ENCODE peak calls at places on chromosomes 11 and 22, in nine cellular contexts. F is dorsolateral prefrontal cortex, O is heart right ventricle, Y is IMR-90, I is GM23338, C is vagina, A is pancreas, U is body of pancreas, Q is mammary epithelial cell. L is an unnamed sample.

GRCh38 chr11:111410951-111411350 is 31.9 kb upstream of the POU2AF1 start:
- DNase-seq in F (no peak), O (no peak), Y (no peak), I (no peak), C (no peak), A (no peak), U (no peak), Q (no peak), L (no peak)

GRCh38 chr22:43845981-43846380 is 16.3 kb downstream of the SULT4A1 start:
- DNase-seq in F (peak; percentile 35), O (no peak), Y (no peak), I (no peak), C (no peak), A (peak; percentile 5), U (no peak), Q (no peak), L (no peak)

GRCh38 chr11:71914127-71914526 is 14.3 kb downstream of the XNDC1N start:
- DNase-seq in F (no peak), O (no peak), Y (peak; percentile 54), I (no peak), C (no peak), A (no peak), U (no peak), Q (no peak), L (no peak)

GRCh38 chr11:61509058-61510029 is 795 bp downstream of the LRRC10B start:
- DNase-seq in F (peak; percentile 64), O (peak; percentile 76), Y (peak; percentile 69), I (peak; percentile 92), C (no peak), A (peak; percentile 72), U (peak; percentile 77), Q (peak; percentile 84), L (no peak)

GRCh38 chr11:39385911-39386310 is 2073.5 kb downstream of the LRRC4C start:
- DNase-seq in F (no peak), O (no peak), Y (no peak), I (no peak), C (no peak), A (no peak), U (no peak), Q (no peak), L (no peak)

GRCh38 chr11:124837491-124837856 is 27.8 kb upstream of the ROBO3 start:
- DNase-seq in F (no peak), O (no peak), Y (peak; percentile 90), I (peak; percentile 88), C (peak; percentile 77), A (no peak), U (peak; percentile 14), Q (peak; percentile 71), L (no peak)

GRCh38 chr11:63142459-63142858 is 1.6 kb downstream of the SLC22A24 start:
- DNase-seq in F (no peak), O (no peak), Y (no peak), I (no peak), C (no peak), A (no peak), U (no peak), Q (no peak), L (no peak)

GRCh38 chr11:5129457-5129877 is 8.7 kb downstream of the OR52A5 start:
- DNase-seq in F (no peak), O (no peak), Y (peak; percentile 36), I (no peak), C (no peak), A (no peak), U (no peak), Q (no peak), L (no peak)

GRCh38 chr11:17434108-17434507 is 42.5 kb downstream of the ABCC8 start:
- DNase-seq in F (no peak), O (no peak), Y (no peak), I (no peak), C (no peak), A (no peak), U (no peak), Q (no peak), L (no peak)

GRCh38 chr11:114315749-114316368 is 19.7 kb downstream of the NNMT start:
- DNase-seq in F (no peak), O (no peak), Y (no peak), I (peak; percentile 35), C (no peak), A (no peak), U (peak; percentile 75), Q (no peak), L (no peak)

DNA sequence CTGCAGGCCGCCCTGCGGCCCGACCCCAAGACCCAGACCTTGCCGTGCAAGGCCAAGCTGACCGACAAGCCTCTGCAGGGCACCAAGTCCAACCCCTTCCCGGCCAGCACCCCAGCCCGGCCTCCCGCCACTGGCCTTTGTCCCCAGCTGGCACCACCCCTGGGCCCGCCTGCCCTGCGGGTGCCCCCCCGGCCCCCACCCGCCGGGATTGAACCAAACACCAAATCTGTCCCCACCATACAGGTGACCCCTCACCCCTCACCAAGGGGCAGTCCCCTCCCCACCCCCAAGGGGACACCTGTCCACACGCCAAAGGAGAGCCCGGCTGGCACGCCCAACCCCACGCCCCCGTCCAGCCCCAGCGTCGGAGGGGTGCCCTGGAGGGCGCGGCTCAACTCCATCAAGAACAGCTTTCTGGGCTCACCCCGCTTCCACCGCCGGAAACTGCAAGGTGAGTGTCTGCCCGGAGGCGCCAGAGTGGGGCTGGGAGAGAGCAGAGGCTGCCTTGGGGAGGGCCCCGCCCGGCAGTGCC is 36.2 kb downstream of the MOB2 start:
- DNase-seq in F (no peak), O (no peak), Y (no peak), I (no peak), C (no peak), A (no peak), U (no peak), Q (peak; percentile 16), L (no peak)
- H3K27me3 ChIP-seq in F (no peaks in the 10 kb centered on the region), O (peaks cover 18% of the 10 kb centered on the region), Y (peaks cover 2% of the 10 kb centered on the region), I (no peaks in the 10 kb centered on the region), C (no peaks in the 10 kb centered on the region), A (no peaks in the 10 kb centered on the region), U (no peaks in the 10 kb centered on the region), Q (no peaks in the 10 kb centered on the region), L (no peaks in the 10 kb centered on the region)

DNA sequence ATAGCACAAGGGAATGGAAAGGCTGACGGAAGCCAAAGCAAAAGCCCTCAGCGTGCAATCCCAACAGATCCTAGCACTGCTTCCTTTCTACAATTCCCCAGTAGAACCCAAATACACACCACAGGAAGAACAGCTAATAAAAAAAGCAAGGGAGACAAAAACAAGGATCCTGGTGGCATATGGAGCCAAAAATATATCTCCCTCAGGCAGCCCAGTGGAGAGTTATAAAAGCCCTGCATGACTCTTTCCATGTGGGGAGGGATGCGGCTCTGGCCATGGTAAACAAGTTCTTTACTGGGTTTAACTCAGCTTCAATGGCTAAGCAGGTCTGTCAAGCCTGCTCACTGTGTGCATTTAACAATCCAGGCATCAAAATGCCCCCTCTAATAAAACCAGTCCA is 88.1 kb downstream of the PIWIL4 start:
- DNase-seq in F (no peak), O (no peak), Y (no peak), I (no peak), C (peak; percentile 65), A (no peak), U (no peak), Q (no peak), L (no peak)
- H3K27me3 ChIP-seq in F (no peaks in the 10 kb centered on the region), O (no peaks in the 10 kb centered on the region), Y (peaks cover 36% of the 10 kb centered on the region), I (no peaks in the 10 kb centered on the region), C (no peaks in the 10 kb centered on the region), A (no peaks in the 10 kb centered on the region), U (no peaks in the 10 kb centered on the region), Q (no peaks in the 10 kb centered on the region), L (no peaks in the 10 kb centered on the region)

GRCh38 chr11:2275334-2276279 is 5.2 kb upstream of the ASCL2 start:
- DNase-seq in F (no peak), O (no peak), Y (no peak), I (no peak), C (peak; percentile 70), A (no peak), U (no peak), Q (no peak), L (no peak)

GRCh38 chr11:2276280-2276998 is 6.1 kb upstream of the ASCL2 start:
- DNase-seq in F (no peak), O (no peak), Y (no peak), I (no peak), C (peak; percentile 62), A (no peak), U (no peak), Q (no peak), L (peak; percentile 43)

GRCh38 chr11:2277933-2278523 is 7.6 kb upstream of the ASCL2 start:
- DNase-seq in F (no peak), O (no peak), Y (no peak), I (peak; percentile 45), C (peak; percentile 67), A (no peak), U (no peak), Q (no peak), L (peak; percentile 37)

GRCh38 chr11:2276999-2277328 is 6.6 kb upstream of the ASCL2 start:
- DNase-seq in F (no peak), O (no peak), Y (no peak), I (no peak), C (peak; percentile 40), A (no peak), U (no peak), Q (no peak), L (peak; percentile 38)

GRCh38 chr11:2280208-2280607 is 9.8 kb upstream of the ASCL2 start:
- DNase-seq in F (no peak), O (no peak), Y (no peak), I (no peak), C (no peak), A (no peak), U (no peak), Q (no peak), L (no peak)
- H3K27me3 ChIP-seq in F (no peaks in the 10 kb centered on the region), O (peaks cover 3% of the 10 kb centered on the region), Y (peaks cover 36% of the 10 kb centered on the region), I (no peaks in the 10 kb centered on the region), C (no peaks in the 10 kb centered on the region), A (no peaks in the 10 kb centered on the region), U (no peaks in the 10 kb centered on the region), Q (peaks cover 6% of the 10 kb centered on the region), L (peaks cover 20% of the 10 kb centered on the region)

GRCh38 chr11:2271327-2272240 is 1.2 kb upstream of the ASCL2 start:
- DNase-seq in F (peak; percentile 30), O (no peak), Y (no peak), I (peak; percentile 47), C (peak; percentile 80), A (peak; percentile 15), U (no peak), Q (no peak), L (no peak)
- H3K27me3 ChIP-seq in F (peaks cover 53% of the 10 kb centered on the region), O (peaks cover 73% of the 10 kb centered on the region), Y (peaks cover 85% of the 10 kb centered on the region), I (peaks cover 74% of the 10 kb centered on the region), C (peaks cover 7% of the 10 kb centered on the region), A (peaks cover 9% of the 10 kb centered on the region), U (no peaks in the 10 kb centered on the region), Q (peaks cover 24% of the 10 kb centered on the region), L (peaks cover 73% of the 10 kb centered on the region)